ENCODE peak calls at places on chromosomes 3 and 15, in seven cellular contexts. L, A, Q, P, T, V and O are unnamed samples.
A peak's percentile ranks its signal among the peaks of the same experiment; 100 is the strongest.

GRCh38 chr3:134078169-134078821 is 48.6 kb upstream of the SLCO2A1 start:
- DNase-seq in Q (no peak), A (peak; percentile 38), P (peak; percentile 32), L (no peak), V (no peak), T (no peak), O (no peak)

GRCh38 chr3:36843065-36844051 is 79.0 kb upstream of the DCLK3 start:
- DNase-seq in T (no peak), P (peak; percentile 23), L (peak; percentile 16), Q (no peak), A (peak; percentile 67), V (peak; percentile 13), O (no peak)

GRCh38 chr15:90099072-90099867 is 3.0 kb downstream of the IDH2 start:
- DNase-seq in L (no peak), T (no peak), Q (no peak), P (no peak), A (no peak), V (no peak), O (no peak)

GRCh38 chr3:134972836-134973455 is 177.9 kb downstream of the EPHB1 start:
- DNase-seq in Q (no peak), A (no peak), V (no peak), P (no peak), L (no peak), T (no peak), O (no peak)

GRCh38 chr15:89143503-89144162 is 55.4 kb downstream of the ABHD2 start:
- DNase-seq in Q (peak; percentile 55), A (peak; percentile 92), P (peak; percentile 90), T (no peak), L (no peak), V (no peak), O (peak; percentile 76)

GRCh38 chr15:89783861-89784685 is 7.9 kb downstream of the MESP2 start:
- DNase-seq in V (no peak), L (no peak), T (no peak), P (no peak), A (peak; percentile 43), Q (no peak), O (no peak)

GRCh38 chr3:11060500-11061251 is 68.1 kb downstream of the SLC6A1 start:
- DNase-seq in A (peak; percentile 66), V (peak; percentile 75), P (peak; percentile 50), T (no peak), L (peak; percentile 8), Q (peak; percentile 44), O (no peak)

GRCh38 chr3:117126460-117126859 is 416.9 kb downstream of the TUSC7 start:
- DNase-seq in Q (no peak), L (no peak), A (no peak), V (no peak), T (no peak), P (no peak), O (no peak)

GRCh38 chr15:101309436-101310162 is 14.6 kb upstream of the SNRPA1 start:
- DNase-seq in L (no peak), V (no peak), Q (no peak), T (no peak), P (no peak), A (no peak), O (no peak)

GRCh38 chr15:59170295-59170881 is 36.3 kb upstream of the LDHAL6B start:
- DNase-seq in L (no peak), Q (peak; percentile 88), V (no peak), T (no peak), A (peak; percentile 37), P (no peak), O (peak; percentile 98)

GRCh38 chr3:152943645-152944044 is 108.7 kb downstream of the P2RY1 start:
- DNase-seq in A (no peak), T (no peak), Q (no peak), V (no peak), L (no peak), P (no peak), O (no peak)

GRCh38 chr15:88493811-88494210 is 26.3 kb downstream of the MRPS11 start:
- DNase-seq in P (no peak), L (no peak), A (no peak), V (no peak), Q (no peak), T (no peak), O (no peak)

GRCh38 chr15:62348528-62349087 is 183.5 kb upstream of the C2CD4B start:
- DNase-seq in V (no peak), A (no peak), T (no peak), P (no peak), Q (no peak), L (no peak), O (no peak)

GRCh38 chr3:192831111-192831644 is 86.5 kb downstream of the MB21D2 start:
- DNase-seq in V (no peak), A (peak; percentile 92), L (no peak), P (peak; percentile 98), T (peak; percentile 91), Q (no peak), O (no peak)

GRCh38 chr3:39180183-39180545 is 12.2 kb downstream of the XIRP1 start:
- DNase-seq in P (no peak), A (no peak), L (no peak), V (no peak), Q (no peak), T (no peak), O (no peak)

GRCh38 chr3:115040673-115041286 is 106.3 kb downstream of the ZBTB20 start:
- DNase-seq in Q (peak; percentile 42), P (peak; percentile 52), L (peak; percentile 13), V (peak; percentile 20), T (no peak), A (peak; percentile 72), O (peak; percentile 10)

GRCh38 chr3:138328341-138328740 is 1.3 kb downstream of the NME9 start:
- DNase-seq in V (no peak), Q (no peak), A (peak; percentile 52), T (no peak), P (peak; percentile 12), L (no peak), O (no peak)

GRCh38 chr3:101163554-101163953 is 156.8 kb downstream of the IMPG2 start:
- DNase-seq in P (no peak), Q (no peak), A (no peak), T (no peak), L (no peak), V (no peak), O (no peak)

GRCh38 chr15:62834686-62835279 is 207.8 kb upstream of the TPM1 start:
- DNase-seq in P (no peak), L (no peak), V (no peak), T (no peak), A (no peak), Q (no peak), O (no peak)

DNA sequence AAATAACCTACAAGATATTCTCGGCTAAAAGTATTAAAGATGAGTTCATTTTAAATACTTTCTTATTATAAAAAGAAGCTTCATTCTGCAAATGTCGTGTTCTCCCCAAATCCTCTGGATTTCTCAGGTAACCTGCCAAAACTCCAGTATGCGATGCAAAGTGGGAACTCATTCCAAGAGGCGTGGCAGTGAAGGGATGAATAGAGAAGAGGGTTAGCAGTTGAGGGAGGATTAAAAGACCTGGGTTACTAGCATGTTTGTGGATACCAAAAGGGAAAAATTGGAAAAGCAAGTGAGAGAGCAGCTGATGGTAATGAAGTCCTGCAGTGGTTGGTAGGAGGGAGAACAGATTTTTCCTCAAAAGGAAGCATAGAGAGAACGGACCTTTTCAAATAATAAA is 61.6 kb downstream of the ATP2C1 start:
- DNase-seq in L (no peak), A (no peak), T (no peak), Q (no peak), P (no peak), V (no peak), O (no peak)
- H3K4me3 ChIP-seq in L (no peak overlapping the region), A (no peak overlapping the region), T (no peak overlapping the region), Q (no peak overlapping the region), P (no peak overlapping the region), V (no peak overlapping the region), O (no peak overlapping the region)

GRCh38 chr3:142962520-142963265 is 781 bp downstream of the PAQR9 start:
- DNase-seq in A (no peak), L (no peak), P (no peak), V (no peak), T (no peak), Q (no peak), O (no peak)

GRCh38 chr3:142963266-142964149 is at the start of gene PAQR9:
- DNase-seq in P (no peak), V (peak; percentile 58), A (no peak), T (no peak), L (no peak), Q (no peak), O (no peak)

GRCh38 chr3:142961539-142961938 is 1.9 kb downstream of the PAQR9 start:
- DNase-seq in T (no peak), L (no peak), V (no peak), P (no peak), A (no peak), Q (no peak), O (no peak)

GRCh38 chr3:142960322-142960850 is 3.1 kb downstream of the PAQR9 start:
- DNase-seq in P (no peak), Q (no peak), V (no peak), T (no peak), A (no peak), L (no peak), O (no peak)

DNA sequence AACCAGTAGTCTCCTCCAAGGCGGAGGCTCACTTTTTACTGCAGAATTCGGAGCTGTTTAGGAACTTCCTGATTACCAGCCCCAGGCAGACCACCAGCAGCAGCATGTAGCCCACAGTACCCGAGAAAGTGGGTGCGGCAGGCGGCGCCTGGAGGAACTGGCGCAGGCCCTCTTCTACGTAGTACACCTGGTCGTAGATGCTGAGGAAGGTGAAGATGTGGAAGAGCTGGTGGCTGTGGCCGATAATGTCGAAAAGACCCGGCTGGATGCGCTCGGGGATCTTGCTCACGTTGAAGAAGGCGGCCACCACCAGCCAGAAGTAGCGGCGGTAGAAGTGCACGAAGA is 1.3 kb downstream of the PAQR9 start:
- DNase-seq in L (no peak), Q (no peak), V (no peak), A (no peak), P (no peak), T (no peak), O (no peak)
- H3K4me3 ChIP-seq in L (no peak overlapping the region), Q (no peak overlapping the region), V (no peak overlapping the region), A (no peak overlapping the region), P (no peak overlapping the region), T (no peak overlapping the region), O (no peak overlapping the region)

GRCh38 chr15:20658024-20658423 is 116.4 kb upstream of the GOLGA6L6 start:
- DNase-seq in A (no peak), L (no peak), P (no peak), Q (no peak), V (no peak), T (no peak), O (no peak)

GRCh38 chr15:20657084-20657483 is 115.5 kb upstream of the GOLGA6L6 start:
- DNase-seq in T (no peak), P (no peak), L (no peak), A (no peak), V (no peak), Q (no peak), O (no peak)

DNA sequence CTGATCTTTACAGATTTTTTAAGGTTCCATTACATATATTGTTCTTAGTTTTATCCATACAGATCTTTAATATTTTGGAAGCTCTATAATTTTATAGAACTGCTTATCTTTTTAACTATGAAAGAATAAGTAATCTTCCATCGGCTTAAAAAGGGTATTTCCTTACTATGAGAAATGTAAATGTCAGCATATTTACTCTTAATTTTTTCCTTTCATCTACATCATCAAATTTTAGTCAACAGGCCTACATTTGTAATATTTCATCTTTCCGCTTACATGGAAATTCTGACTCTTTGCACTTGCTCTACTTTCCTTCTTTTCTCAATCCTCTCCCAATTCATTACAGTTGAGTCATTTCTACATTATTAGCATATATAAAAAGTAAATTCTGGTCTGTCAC is 111.3 kb upstream of the GOLGA6L6 start:
- DNase-seq in Q (no peak), L (no peak), A (no peak), V (no peak), T (no peak), P (no peak), O (no peak)
- H3K4me3 ChIP-seq in Q (no peak overlapping the region), L (no peak overlapping the region), A (no peak overlapping the region), V (no peak overlapping the region), T (no peak overlapping the region), P (no peak overlapping the region), O (no peak overlapping the region)

GRCh38 chr15:98650871-98651481 is 2.6 kb downstream of the IGF1R start:
- DNase-seq in Q (no peak), V (no peak), A (peak; percentile 40), P (peak; percentile 49), T (no peak), L (no peak), O (no peak)
- H3K4me3 ChIP-seq in Q (peak overlapping the region; percentile 95), V (peak overlapping the region; percentile 84), A (peak overlapping the region; percentile 81), P (peak overlapping the region; percentile 85), T (peak overlapping the region; percentile 87), L (peak overlapping the region; percentile 83), O (peak overlapping the region; percentile 72)